ENCODE peak calls at places on chromosomes 6 and 20, in seven cellular contexts. E, Q, Y, H, W, B and G are unnamed samples. For H3K4me1, the result is how much of the 10 kb centered on the place peaks cover.

GRCh38 chr20:49338061-49338460 is 60.2 kb upstream of the ZNFX1 start:
- DNase-seq in B (no peak), Y (no peak), H (no peak), Q (no peak), W (no peak), E (no peak), G (no peak)

GRCh38 chr6:6932968-6933367 is 174.8 kb upstream of the RREB1 start:
- DNase-seq in E (no peak), W (no peak), Y (no peak), H (no peak), Q (no peak), B (no peak), G (no peak)

GRCh38 chr6:33837971-33838665 is 34.3 kb upstream of the MLN start:
- DNase-seq in E (peak), Y (no peak), Q (no peak), B (peak), W (no peak), H (peak), G (peak)

GRCh38 chr6:7262037-7262461 is 51.0 kb downstream of the SSR1 start:
- DNase-seq in Q (peak), Y (no peak), E (no peak), H (no peak), B (no peak), W (peak), G (peak)

GRCh38 chr20:5933802-5934436 is 16.4 kb downstream of the TRMT6 start:
- DNase-seq in B (no peak), Q (no peak), W (no peak), H (peak), Y (no peak), E (no peak), G (peak)

GRCh38 chr6:21615504-21615903 is 22.0 kb downstream of the SOX4 start:
- DNase-seq in H (no peak), B (peak), Y (no peak), W (no peak), E (peak), Q (no peak), G (no peak)

GRCh38 chr6:138654715-138655634 is 118.6 kb upstream of the CCDC28A start:
- DNase-seq in E (peak), Q (no peak), W (no peak), H (peak), B (no peak), Y (no peak), G (no peak)

GRCh38 chr6:3769610-3770009 is 18.1 kb upstream of the PXDC1 start:
- DNase-seq in Y (no peak), Q (no peak), W (no peak), B (no peak), E (peak), H (peak), G (no peak)

GRCh38 chr20:25056601-25057233 is 1.2 kb downstream of the ACSS1 start:
- DNase-seq in B (no peak), Y (no peak), W (no peak), Q (no peak), H (no peak), E (no peak), G (no peak)

GRCh38 chr6:110542311-110543024 is 66.1 kb upstream of the SLC22A16 start:
- DNase-seq in Q (no peak), W (no peak), E (no peak), B (no peak), H (peak), Y (no peak), G (peak)

GRCh38 chr20:25077610-25078169 is 4.3 kb downstream of the VSX1 start:
- DNase-seq in B (peak), W (peak), E (peak), H (peak), Q (peak), Y (no peak), G (no peak)

GRCh38 chr20:51404297-51405060 is 138.0 kb downstream of the NFATC2 start:
- DNase-seq in H (peak), E (no peak), Y (no peak), Q (peak), B (no peak), W (no peak), G (no peak)

GRCh38 chr6:2614842-2615241 is 135.9 kb downstream of the MYLK4 start:
- DNase-seq in Y (no peak), B (no peak), Q (no peak), E (no peak), H (no peak), W (no peak), G (no peak)

GRCh38 chr20:11894072-11894471 is 23.6 kb upstream of the BTBD3 start:
- DNase-seq in Y (no peak), H (no peak), W (no peak), B (no peak), E (no peak), Q (no peak), G (no peak)

GRCh38 chr6:164693934-164694333 is 615.5 kb downstream of the C6orf118 start:
- DNase-seq in H (no peak), Q (no peak), B (no peak), Y (no peak), W (no peak), E (no peak), G (peak)

GRCh38 chr6:18883268-18883667 is 496.1 kb downstream of the RNF144B start:
- DNase-seq in W (no peak), H (no peak), Y (no peak), B (no peak), Q (no peak), E (no peak), G (no peak)

GRCh38 chr6:150511313-150511712 is 88.4 kb upstream of the PLEKHG1 start:
- DNase-seq in Y (no peak), B (no peak), H (no peak), W (no peak), E (no peak), Q (no peak), G (no peak)

GRCh38 chr20:49747707-49748524 is 34.2 kb upstream of the B4GALT5 start:
- DNase-seq in H (peak), E (peak), W (no peak), Q (no peak), B (peak), Y (no peak), G (no peak)

GRCh38 chr6:127854009-127854408 is 46.8 kb downstream of the THEMIS start:
- DNase-seq in W (no peak), B (no peak), Q (no peak), E (no peak), H (no peak), Y (no peak), G (peak)

GRCh38 chr20:62119591-62120364 is 2.5 kb upstream of the LSM14B start:
- DNase-seq in Y (no peak), Q (no peak), E (no peak), W (no peak), H (no peak), B (no peak), G (no peak)

DNA sequence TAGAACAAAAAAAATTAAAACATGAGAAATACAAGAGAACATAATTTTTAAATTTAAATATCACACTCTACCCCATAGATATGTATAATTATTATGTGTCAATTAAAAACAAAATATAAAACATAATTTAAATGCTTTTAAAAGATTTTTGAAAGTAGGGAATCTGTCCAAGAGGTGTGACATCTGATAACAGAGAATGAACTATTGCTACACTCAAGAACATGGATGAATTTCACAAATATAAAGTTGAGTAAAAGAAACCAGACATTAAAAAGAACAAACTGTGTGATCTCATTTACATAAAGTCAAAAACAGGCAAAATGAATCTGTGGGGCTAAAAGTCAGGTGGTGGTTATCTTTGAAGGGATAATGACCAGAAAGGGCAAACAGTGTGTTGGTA is 106.5 kb upstream of the COL21A1 start:
- DNase-seq in W (no peak), E (no peak), Y (no peak), Q (no peak), B (no peak), H (no peak), G (no peak)
- H2BK120ac ChIP-seq in W (no peak), E (no peak), Y (no peak), Q (no peak), B (no peak), H (no peak), G (no peak)

DNA sequence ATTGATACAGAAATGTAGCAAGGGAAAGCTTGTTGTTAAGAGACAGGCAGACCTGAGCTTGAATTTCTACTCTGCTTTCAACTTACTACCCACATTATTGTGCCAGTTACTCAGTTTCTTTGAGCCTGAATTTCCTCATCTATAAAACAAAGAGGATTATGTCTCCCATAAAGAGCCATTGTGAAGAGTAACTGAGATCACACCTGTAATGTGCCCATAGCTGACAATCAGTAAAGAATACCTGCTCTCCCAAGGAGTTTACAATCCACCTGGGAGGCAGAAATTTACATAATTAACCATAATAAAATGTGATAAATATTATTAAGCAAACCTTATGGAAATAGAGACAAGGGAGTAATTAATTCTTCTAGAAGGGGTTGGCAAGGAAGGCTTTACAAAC is 204.9 kb downstream of the EPM2A start:
- DNase-seq in H (no peak), B (no peak), E (no peak), Y (no peak), W (no peak), Q (no peak), G (no peak)
- H2BK5ac ChIP-seq in H (no peak), B (no peak), E (no peak), Y (no peak), W (no peak), Q (no peak), G (no peak)

DNA sequence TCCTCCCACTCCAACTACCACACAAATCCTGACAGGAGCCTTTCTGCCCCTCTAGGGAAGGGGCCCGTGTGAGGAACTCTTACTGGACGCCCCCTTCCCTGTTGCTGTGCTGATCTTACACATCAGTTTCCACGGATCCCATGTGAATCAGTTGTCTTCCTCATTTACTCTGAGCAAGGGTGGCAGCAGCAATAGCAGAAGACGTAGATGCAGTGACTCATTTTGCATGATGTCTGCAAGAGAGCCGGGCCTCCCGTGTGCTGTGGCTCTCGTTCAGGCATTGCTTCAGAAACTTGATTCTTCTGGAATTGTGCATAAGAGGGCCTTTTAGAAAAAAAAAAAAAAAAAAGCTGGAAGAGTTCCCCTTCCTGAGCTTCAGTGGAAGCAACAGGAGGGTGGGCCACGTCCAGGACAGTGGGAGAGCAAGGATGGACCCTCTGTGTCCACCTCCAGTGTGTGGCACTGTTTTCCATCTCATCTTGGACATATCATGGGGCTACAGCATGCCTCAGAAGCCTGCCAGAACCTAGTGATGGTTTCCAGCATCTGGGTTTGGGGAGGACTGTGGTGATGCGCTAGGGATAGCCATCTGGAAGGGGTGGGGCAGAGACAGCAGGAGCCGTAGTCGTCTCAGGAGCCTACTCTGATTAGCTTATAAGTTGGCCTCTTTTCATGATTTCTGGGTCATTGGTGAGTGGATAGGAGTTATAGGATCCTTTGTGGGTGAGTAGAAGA is 62.1 kb downstream of the FOXO3 start:
- DNase-seq in B (peak), W (no peak), Y (no peak), Q (no peak), H (peak), E (peak), G (no peak)
- H3K4me1 ChIP-seq in B (under half), W (under half), Y (under half), Q (under half), H (under half), E (under half), G (under half)

GRCh38 chr6:130826442-130827246 is 562 bp upstream of the SMLR1 start:
- DNase-seq in Y (no peak), B (no peak), H (no peak), W (no peak), E (no peak), Q (no peak), G (no peak)
- H2BK120ac ChIP-seq in Y (no peak), B (no peak), H (no peak), W (no peak), E (no peak), Q (no peak), G (no peak)

GRCh38 chr20:47174844-47175243 is 181.7 kb downstream of the ZMYND8 start:
- DNase-seq in Y (no peak), W (no peak), Q (peak), H (no peak), E (no peak), B (no peak), G (no peak)
- H2BK5ac ChIP-seq in Y (peak), W (no peak), Q (no peak), H (no peak), E (no peak), B (no peak), G (no peak)

GRCh38 chr6:32108094-32108627 is 977 bp downstream of the TNXB start:
- DNase-seq in Y (no peak), W (no peak), Q (no peak), B (no peak), E (peak), H (peak), G (no peak)

GRCh38 chr6:32108727-32109113 is 418 bp downstream of the TNXB start:
- DNase-seq in Q (no peak), Y (no peak), E (no peak), B (no peak), W (no peak), H (no peak), G (no peak)

GRCh38 chr6:32107447-32107846 is 1.7 kb downstream of the TNXB start:
- DNase-seq in Q (no peak), W (no peak), B (no peak), H (no peak), E (no peak), Y (no peak), G (no peak)

GRCh38 chr6:32102255-32102654 is 6.9 kb downstream of the TNXB start:
- DNase-seq in B (no peak), W (no peak), Q (no peak), Y (no peak), E (no peak), H (no peak), G (no peak)

GRCh38 chr6:32105433-32105832 is 3.7 kb downstream of the TNXB start:
- DNase-seq in Q (no peak), B (no peak), W (no peak), H (peak), Y (no peak), E (peak), G (peak)
- H3K4me1 ChIP-seq in Q (under half), B (under half), W (under half), H (under half), Y (under half), E (under half), G (under half)

GRCh38 chr6:166582258-166582657 is 4.2 kb downstream of the RAMACL start:
- DNase-seq in B (no peak), W (no peak), Q (no peak), E (no peak), Y (no peak), H (no peak), G (no peak)
- H2BK120ac ChIP-seq in B (no peak), W (no peak), Q (no peak), E (no peak), Y (no peak), H (no peak), G (no peak)

DNA sequence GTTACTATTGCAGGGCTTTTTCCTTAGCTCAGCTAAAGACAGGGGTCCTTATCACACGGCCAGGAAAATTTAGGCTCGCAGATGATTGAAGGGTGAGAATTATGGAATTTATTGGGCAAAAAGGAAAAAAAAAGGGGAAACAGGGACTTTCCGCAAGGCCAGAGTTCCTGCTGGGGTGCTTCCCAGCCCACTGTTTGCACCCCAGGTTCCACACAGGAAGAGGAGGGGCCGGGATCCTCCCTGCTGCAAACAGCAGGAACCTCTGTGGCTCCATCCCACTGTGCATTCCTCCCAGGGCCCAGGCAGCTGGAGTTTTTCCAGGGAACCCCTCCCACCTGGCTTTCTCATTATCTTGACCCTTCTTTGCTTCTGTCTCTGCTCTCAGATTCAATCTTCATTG is 35.9 kb upstream of the IL20RA start:
- DNase-seq in H (no peak), B (no peak), E (no peak), W (no peak), Y (no peak), Q (no peak), G (no peak)
- H2BK5ac ChIP-seq in H (no peak), B (no peak), E (no peak), W (no peak), Y (no peak), Q (no peak), G (no peak)

GRCh38 chr20:665276-665675 is 10.3 kb downstream of the SCRT2 start:
- DNase-seq in E (no peak), Q (no peak), Y (no peak), H (no peak), B (no peak), W (no peak), G (no peak)

GRCh38 chr20:663315-664090 is 10.5 kb upstream of the SRXN1 start:
- DNase-seq in Q (peak), H (no peak), B (no peak), Y (no peak), W (peak), E (peak), G (peak)

GRCh38 chr20:664576-664975 is 11.0 kb downstream of the SCRT2 start:
- DNase-seq in Q (no peak), H (no peak), W (no peak), Y (no peak), E (no peak), B (no peak), G (no peak)

GRCh38 chr20:662289-663192 is 9.5 kb upstream of the SRXN1 start:
- DNase-seq in Q (no peak), B (no peak), E (no peak), W (no peak), H (no peak), Y (no peak), G (no peak)

GRCh38 chr20:664151-664550 is 11.2 kb upstream of the SRXN1 start:
- DNase-seq in B (no peak), W (no peak), Y (no peak), E (no peak), H (no peak), Q (no peak), G (no peak)
- H3K4me1 ChIP-seq in B (under half), W (under half), Y (under half), E (under half), H (under half), Q (under half), G (under half)

DNA sequence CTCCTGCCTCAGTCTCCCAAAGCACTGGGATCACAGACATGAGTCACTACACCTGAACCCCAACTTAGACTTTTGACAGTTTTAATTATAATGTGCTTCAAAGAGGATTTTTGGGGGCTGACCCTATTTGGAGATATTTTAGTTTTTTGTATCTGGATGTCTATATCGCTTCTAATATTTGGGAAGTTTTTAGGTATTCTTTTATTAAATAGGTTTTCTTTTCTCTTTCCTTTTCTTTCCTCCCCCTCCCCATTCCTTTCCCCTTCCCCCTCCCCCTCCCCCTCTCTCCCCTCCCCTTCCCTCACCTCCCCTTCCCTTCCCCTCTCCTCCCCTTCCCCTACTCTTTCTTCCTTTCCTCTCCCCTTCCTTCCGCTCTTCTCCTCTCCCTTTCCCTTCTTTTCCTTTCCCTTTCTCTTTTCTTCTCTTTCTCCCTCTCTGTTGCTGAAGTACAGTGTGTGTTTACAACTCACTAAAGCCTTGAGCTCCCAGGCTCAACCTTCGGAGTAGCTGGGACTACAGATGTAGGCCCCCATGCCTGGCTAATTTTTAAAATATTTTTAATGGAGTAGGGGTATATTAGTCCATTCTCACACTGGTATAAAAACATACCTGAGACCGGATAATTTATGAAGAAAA is 24.4 kb upstream of the NKX2-4 start:
- DNase-seq in W (no peak), B (no peak), H (no peak), Q (no peak), Y (no peak), E (no peak), G (no peak)
- H2BK120ac ChIP-seq in W (no peak), B (no peak), H (no peak), Q (no peak), Y (no peak), E (no peak), G (no peak)